ENCODE peak calls at places on chromosomes 13 and 19, in ten cellular contexts. P, Q, Y, T, A, J, H, O, F and E are unnamed samples.

GRCh38 chr13:26914624-26915023 is 154.0 kb upstream of the GPR12 start:
- DNase-seq in P (no peak), Q (no peak), Y (no peak), T (no peak), A (no peak), J (no peak), H (peak; percentile 9), O (no peak), F (peak; percentile 6), E (no peak)

GRCh38 chr19:46661735-46662592 is 982 bp upstream of the DACT3 start:
- DNase-seq in P (peak; percentile 84), Q (peak; percentile 85), Y (peak; percentile 90), T (peak; percentile 88), A (peak; percentile 90), J (no peak), H (no peak), O (peak; percentile 92), F (peak; percentile 80), E (peak; percentile 84)

GRCh38 chr13:94329277-94329676 is 150.2 kb downstream of the DCT start:
- DNase-seq in P (no peak), Q (no peak), Y (no peak), T (peak; percentile 19), A (peak; percentile 69), J (no peak), H (no peak), O (no peak), F (no peak), E (no peak)

GRCh38 chr19:57056972-57057371 is 62.8 kb upstream of the USP29 start:
- DNase-seq in P (no peak), Q (no peak), Y (no peak), T (peak; percentile 72), A (peak; percentile 11), J (no peak), H (no peak), O (peak; percentile 81), F (no peak), E (peak; percentile 41)

GRCh38 chr19:1707240-1707639 is 46.1 kb upstream of the ONECUT3 start:
- DNase-seq in P (no peak), Q (no peak), Y (no peak), T (no peak), A (no peak), J (no peak), H (no peak), O (no peak), F (no peak), E (no peak)

GRCh38 chr13:94248454-94249233 is 230.8 kb downstream of the DCT start:
- DNase-seq in P (no peak), Q (no peak), Y (no peak), T (no peak), A (peak; percentile 31), J (no peak), H (no peak), O (no peak), F (no peak), E (no peak)

GRCh38 chr19:48121909-48122371 is 11.3 kb upstream of the PLA2G4C start:
- DNase-seq in P (no peak), Q (peak; percentile 62), Y (no peak), T (peak; percentile 42), A (no peak), J (no peak), H (peak; percentile 13), O (peak; percentile 51), F (no peak), E (no peak)

GRCh38 chr19:48152552-48152951 is 17.6 kb downstream of the LIG1 start:
- DNase-seq in P (no peak), Q (peak; percentile 70), Y (peak; percentile 64), T (peak; percentile 72), A (peak; percentile 75), J (no peak), H (no peak), O (peak; percentile 62), F (peak; percentile 18), E (peak; percentile 44)

GRCh38 chr13:102197193-102197592 is 204.7 kb downstream of the FGF14 start:
- DNase-seq in P (no peak), Q (no peak), Y (no peak), T (no peak), A (peak; percentile 8), J (peak; percentile 19), H (no peak), O (no peak), F (no peak), E (no peak)

GRCh38 chr19:40797963-40798222 is 1.1 kb upstream of the EGLN2 start:
- DNase-seq in P (no peak), Q (no peak), Y (no peak), T (no peak), A (no peak), J (no peak), H (no peak), O (no peak), F (no peak), E (no peak)

GRCh38 chr19:40798997-40799557 is at the start of gene EGLN2:
- DNase-seq in P (peak; percentile 99), Q (no peak), Y (no peak), T (no peak), A (no peak), J (no peak), H (no peak), O (peak; percentile 32), F (no peak), E (no peak)

GRCh38 chr19:40797166-40797962 is 1.6 kb upstream of the EGLN2 start:
- DNase-seq in P (no peak), Q (no peak), Y (no peak), T (peak; percentile 25), A (no peak), J (no peak), H (no peak), O (no peak), F (no peak), E (no peak)

GRCh38 chr19:40799558-40800338 is 757 bp downstream of the EGLN2 start:
- DNase-seq in P (peak; percentile 91), Q (peak; percentile 48), Y (peak; percentile 42), T (peak; percentile 64), A (no peak), J (no peak), H (no peak), O (peak; percentile 70), F (no peak), E (peak; percentile 87)

DNA sequence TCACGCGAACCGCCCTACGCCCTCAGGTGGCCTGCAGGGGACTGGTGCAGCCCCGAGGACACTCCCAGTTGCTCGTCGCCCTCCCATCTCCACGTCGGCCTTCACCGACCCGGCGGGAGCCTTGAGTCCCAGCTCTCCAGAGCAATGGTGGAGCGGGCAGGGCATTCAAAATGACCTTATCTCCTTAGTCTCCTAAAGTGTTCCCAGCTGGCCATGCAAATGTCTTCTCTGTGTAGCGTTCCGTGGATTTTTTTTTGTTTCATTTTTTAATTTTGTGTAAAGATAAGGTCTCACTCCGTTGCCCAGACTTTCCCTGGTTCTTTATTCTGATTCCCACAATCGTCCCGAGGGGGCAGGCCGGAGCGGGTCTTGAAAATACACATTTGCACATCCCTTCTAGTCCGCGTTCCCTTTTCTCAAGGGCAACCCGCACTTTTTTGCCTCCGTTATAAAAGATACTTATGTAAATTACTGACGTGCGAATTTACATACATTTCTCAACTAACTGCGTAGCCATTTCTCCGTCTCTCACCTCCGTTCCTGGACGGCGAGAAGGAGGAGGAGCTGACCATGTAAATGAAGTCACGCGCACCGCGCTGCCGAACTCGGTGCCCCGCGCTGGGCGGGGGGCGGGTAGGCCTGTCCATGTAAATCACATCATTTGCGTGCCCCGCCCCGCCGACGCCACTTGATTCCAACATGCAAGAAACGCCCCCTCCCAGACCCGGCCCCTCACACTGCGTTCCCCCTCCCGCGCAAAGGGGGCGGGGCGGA is 581 bp upstream of the EGLN2 start:
- DNase-seq in P (peak; percentile 85), Q (peak; percentile 100), Y (peak; percentile 100), T (peak; percentile 100), A (peak; percentile 99), J (peak; percentile 100), H (peak; percentile 97), O (peak; percentile 100), F (peak; percentile 99), E (peak; percentile 100)
- TF ChIP-seq POLR2A in P (peak; percentile 48), Q (peak; percentile 69), Y (no peak), T (peak; percentile 6), A (no peak), J (peak; percentile 51), H (peak; percentile 67), O (peak; percentile 80), F (no peak), E (peak; percentile 55)

GRCh38 chr19:32289566-32290210 is 55.7 kb upstream of the ZNF507 start:
- DNase-seq in P (no peak), Q (no peak), Y (no peak), T (no peak), A (no peak), J (no peak), H (no peak), O (no peak), F (no peak), E (no peak)

GRCh38 chr19:32291876-32292275 is 53.5 kb upstream of the ZNF507 start:
- DNase-seq in P (no peak), Q (no peak), Y (no peak), T (no peak), A (no peak), J (no peak), H (no peak), O (no peak), F (no peak), E (no peak)

GRCh38 chr19:32287811-32288227 is 57.6 kb upstream of the ZNF507 start:
- DNase-seq in P (no peak), Q (peak; percentile 45), Y (peak; percentile 64), T (peak; percentile 62), A (peak; percentile 61), J (peak; percentile 34), H (no peak), O (peak; percentile 60), F (peak; percentile 61), E (peak; percentile 83)

GRCh38 chr19:32287086-32287485 is 58.3 kb upstream of the ZNF507 start:
- DNase-seq in P (no peak), Q (no peak), Y (no peak), T (no peak), A (no peak), J (no peak), H (no peak), O (no peak), F (no peak), E (no peak)
- H3K27ac ChIP-seq in P (no peak overlapping the region), Q (no peak overlapping the region), Y (no peak overlapping the region), T (no peak overlapping the region), A (no peak overlapping the region), J (no peak overlapping the region), H (no peak overlapping the region), O (no peak overlapping the region), F (no peak overlapping the region), E (no peak overlapping the region)

GRCh38 chr13:98508280-98509074 is 68.4 kb downstream of the STK24 start:
- DNase-seq in P (no peak), Q (peak; percentile 27), Y (no peak), T (no peak), A (peak; percentile 79), J (no peak), H (no peak), O (no peak), F (peak; percentile 78), E (no peak)
- TF ChIP-seq POLR2A in P (no peak), Q (no peak), Y (no peak), T (no peak), A (no peak), J (no peak), H (no peak), O (no peak), F (no peak), E (no peak)

DNA sequence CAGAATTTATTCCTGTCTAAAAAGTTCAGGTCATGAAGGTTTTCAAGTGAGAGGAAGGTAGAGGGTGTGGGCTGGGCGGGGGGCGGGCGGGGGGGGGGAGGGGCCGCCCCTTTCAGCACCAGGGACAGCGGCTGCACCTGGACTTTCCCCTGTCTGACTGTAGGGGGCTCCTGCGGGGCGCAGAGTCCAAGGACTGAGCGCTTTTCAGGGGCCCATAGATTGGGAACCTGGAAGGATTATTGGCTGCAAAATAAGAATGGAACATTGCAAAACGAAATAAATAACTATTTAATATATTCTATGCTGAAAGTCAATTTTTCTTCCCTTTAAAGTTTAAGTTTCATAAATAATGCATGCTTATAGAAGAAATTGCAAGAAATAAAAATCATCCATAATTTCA is 8.9 kb upstream of the CYP4F3 start:
- DNase-seq in P (no peak), Q (no peak), Y (no peak), T (no peak), A (no peak), J (no peak), H (peak; percentile 3), O (peak; percentile 22), F (no peak), E (no peak)
- H3K27ac ChIP-seq in P (no peak overlapping the region), Q (no peak overlapping the region), Y (no peak overlapping the region), T (no peak overlapping the region), A (no peak overlapping the region), J (no peak overlapping the region), H (no peak overlapping the region), O (no peak overlapping the region), F (no peak overlapping the region), E (no peak overlapping the region)